ENCODE peak calls at places on chromosomes 5 and 9, in seven cellular contexts. L is GM23338; V is GM20000; Z is stimulated activated CD4-positive, alpha-beta T cell treated with anti-CD3 and anti-CD28 coated beads, Interleukin-4, amount 100 ng/mL, for 4 hours; P is CD8-positive, alpha-beta memory T cell; I is EL; H is activated naive CD4-positive, alpha-beta T cell. C is an unnamed sample.

GRCh38 chr5:107529618-107530017 is 141.1 kb downstream of the EFNA5 start:
- DNase-seq in L (no peak), V (no peak), Z (no peak), P (no peak), I (no peak), H (no peak), C (no peak)

GRCh38 chr5:138274189-138274853 is at the start of gene GFRA3:
- DNase-seq in L (peak; percentile 71), V (peak; percentile 58), Z (peak; percentile 10), P (no peak), I (peak; percentile 21), H (no peak), C (peak; percentile 16)

GRCh38 chr5:178284095-178284675 is 51.6 kb upstream of the PHYKPL start:
- DNase-seq in L (peak; percentile 76), V (no peak), Z (no peak), P (no peak), I (no peak), H (no peak), C (no peak)

GRCh38 chr5:52709171-52709925 is 78.4 kb upstream of the ITGA1 start:
- DNase-seq in L (no peak), V (peak; percentile 36), Z (no peak), P (no peak), I (peak; percentile 62), H (no peak), C (no peak)

GRCh38 chr5:127839496-127840197 is 136.5 kb downstream of the CCDC192 start:
- DNase-seq in L (no peak), V (no peak), Z (no peak), P (no peak), I (peak; percentile 7), H (no peak), C (no peak)

GRCh38 chr9:38424918-38425317 is 664 bp upstream of the IGFBPL1 start:
- DNase-seq in L (no peak), V (no peak), Z (no peak), P (no peak), I (no peak), H (no peak), C (no peak)

GRCh38 chr9:84694248-84694647 is 24.7 kb downstream of the NTRK2 start:
- DNase-seq in L (peak; percentile 23), V (peak; percentile 49), Z (no peak), P (no peak), I (no peak), H (no peak), C (no peak)

GRCh38 chr9:124037790-124038189 is 26.2 kb downstream of the LHX2 start:
- DNase-seq in L (peak; percentile 54), V (no peak), Z (no peak), P (no peak), I (no peak), H (no peak), C (peak; percentile 20)

GRCh38 chr9:133117271-133118178 is 3.5 kb downstream of the RALGDS start:
- DNase-seq in L (no peak), V (no peak), Z (no peak), P (no peak), I (no peak), H (no peak), C (no peak)

GRCh38 chr5:66406761-66407289 is 189.4 kb upstream of the MAST4 start:
- DNase-seq in L (no peak), V (no peak), Z (no peak), P (no peak), I (no peak), H (no peak), C (no peak)

GRCh38 chr9:105132576-105132975 is 111.9 kb upstream of the SLC44A1 start:
- DNase-seq in L (no peak), V (no peak), Z (no peak), P (no peak), I (peak; percentile 98), H (no peak), C (no peak)

GRCh38 chr5:162248107-162248713 is 180.6 kb downstream of the GABRG2 start:
- DNase-seq in L (peak; percentile 91), V (no peak), Z (no peak), P (no peak), I (no peak), H (no peak), C (peak; percentile 54)

GRCh38 chr5:178478370-178478769 is 111.8 kb downstream of the COL23A1 start:
- DNase-seq in L (no peak), V (no peak), Z (no peak), P (no peak), I (no peak), H (no peak), C (no peak)

GRCh38 chr5:128671861-128672414 is 133.9 kb upstream of the FBN2 start:
- DNase-seq in L (peak; percentile 25), V (no peak), Z (no peak), P (no peak), I (no peak), H (no peak), C (no peak)

GRCh38 chr9:136623849-136624183 is 38.9 kb upstream of the EGFL7 start:
- DNase-seq in L (no peak), V (no peak), Z (no peak), P (no peak), I (no peak), H (no peak), C (no peak)

GRCh38 chr5:99169309-99169708 is 240.5 kb upstream of the CHD1 start:
- DNase-seq in L (peak; percentile 44), V (no peak), Z (no peak), P (no peak), I (peak; percentile 1), H (no peak), C (no peak)